ENCODE peak calls at places on chromosomes 5 and 9, in four cellular contexts. One of them, this sample, is unnamed.

GRCh38 chr9:80435591-80435990 is 863.8 kb downstream of the TLE4 start:
- DNase-seq in H9: no peak
- DNase-seq in H1: no peak
- DNase-seq in neuronal stem cell: peak; percentile 24
- DNase-seq in this sample: no peak

GRCh38 chr5:1568201-1568979 is 44.6 kb upstream of the LPCAT1 start:
- DNase-seq in H9: no peak
- DNase-seq in H1: no peak
- DNase-seq in neuronal stem cell: no peak
- DNase-seq in this sample: peak; percentile 93

GRCh38 chr5:148179234-148179824 is 11.0 kb downstream of the SPINK14 start:
- DNase-seq in H9: no peak
- DNase-seq in H1: no peak
- DNase-seq in neuronal stem cell: peak; percentile 26
- DNase-seq in this sample: peak; percentile 73

GRCh38 chr9:68780735-68781134 is 75.7 kb downstream of the PIP5K1B start:
- DNase-seq in H9: no peak
- DNase-seq in H1: no peak
- DNase-seq in neuronal stem cell: no peak
- DNase-seq in this sample: no peak

GRCh38 chr5:30894811-30895210 is 298.7 kb upstream of the CDH6 start:
- DNase-seq in H9: no peak
- DNase-seq in H1: no peak
- DNase-seq in neuronal stem cell: no peak
- DNase-seq in this sample: no peak

GRCh38 chr9:36389590-36389989 is 10.5 kb downstream of the RNF38 start:
- DNase-seq in H9: no peak
- DNase-seq in H1: no peak
- DNase-seq in neuronal stem cell: no peak
- DNase-seq in this sample: no peak

GRCh38 chr9:71876106-71876505 is 34.9 kb downstream of the ABHD17B start:
- DNase-seq in H9: no peak
- DNase-seq in H1: no peak
- DNase-seq in neuronal stem cell: no peak
- DNase-seq in this sample: no peak

GRCh38 chr5:57302164-57302563 is 128.3 kb downstream of the GPBP1 start:
- DNase-seq in H9: no peak
- DNase-seq in H1: no peak
- DNase-seq in neuronal stem cell: no peak
- DNase-seq in this sample: peak; percentile 67

DNA sequence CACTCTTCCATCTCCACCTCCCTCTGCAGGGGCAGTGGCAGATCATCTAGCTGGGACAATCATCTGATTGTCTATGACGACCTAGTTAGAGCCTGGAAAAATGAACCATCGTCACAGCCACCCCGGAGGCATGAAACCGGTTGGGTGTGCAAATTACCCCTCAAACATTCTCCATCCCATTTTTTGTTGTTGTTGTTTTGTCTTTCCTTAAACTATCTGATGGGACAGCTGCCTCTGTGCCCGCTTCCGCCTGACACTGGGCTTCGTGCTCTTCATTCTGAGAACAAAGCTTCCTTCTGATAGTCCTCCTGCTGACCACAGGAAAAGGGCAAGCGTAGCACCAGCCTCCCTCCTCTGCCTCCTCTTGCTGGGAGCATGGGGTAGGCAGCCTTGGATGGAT is 7.0 kb upstream of the NDST1 start:
- DNase-seq in H9: no peak
- DNase-seq in H1: no peak
- DNase-seq in neuronal stem cell: no peak
- DNase-seq in this sample: no peak
- H3K79me1 ChIP-seq in H9: peaks cover 10% of the 10 kb centered on the region
- H3K79me1 ChIP-seq in H1: peaks cover 36% of the 10 kb centered on the region
- H3K79me1 ChIP-seq in neuronal stem cell: peaks cover 17% of the 10 kb centered on the region
- H3K79me1 ChIP-seq in this sample: no peaks in the 10 kb centered on the region

GRCh38 chr5:150134198-150134588 is 21.5 kb downstream of the PDGFRB start:
- DNase-seq in H9: no peak
- DNase-seq in H1: no peak
- DNase-seq in neuronal stem cell: no peak
- DNase-seq in this sample: no peak
- H2BK15ac ChIP-seq in H9: no peak overlapping the region
- H2BK15ac ChIP-seq in H1: no peak overlapping the region
- H2BK15ac ChIP-seq in neuronal stem cell: no peak overlapping the region
- H2BK15ac ChIP-seq in this sample: no peak overlapping the region

DNA sequence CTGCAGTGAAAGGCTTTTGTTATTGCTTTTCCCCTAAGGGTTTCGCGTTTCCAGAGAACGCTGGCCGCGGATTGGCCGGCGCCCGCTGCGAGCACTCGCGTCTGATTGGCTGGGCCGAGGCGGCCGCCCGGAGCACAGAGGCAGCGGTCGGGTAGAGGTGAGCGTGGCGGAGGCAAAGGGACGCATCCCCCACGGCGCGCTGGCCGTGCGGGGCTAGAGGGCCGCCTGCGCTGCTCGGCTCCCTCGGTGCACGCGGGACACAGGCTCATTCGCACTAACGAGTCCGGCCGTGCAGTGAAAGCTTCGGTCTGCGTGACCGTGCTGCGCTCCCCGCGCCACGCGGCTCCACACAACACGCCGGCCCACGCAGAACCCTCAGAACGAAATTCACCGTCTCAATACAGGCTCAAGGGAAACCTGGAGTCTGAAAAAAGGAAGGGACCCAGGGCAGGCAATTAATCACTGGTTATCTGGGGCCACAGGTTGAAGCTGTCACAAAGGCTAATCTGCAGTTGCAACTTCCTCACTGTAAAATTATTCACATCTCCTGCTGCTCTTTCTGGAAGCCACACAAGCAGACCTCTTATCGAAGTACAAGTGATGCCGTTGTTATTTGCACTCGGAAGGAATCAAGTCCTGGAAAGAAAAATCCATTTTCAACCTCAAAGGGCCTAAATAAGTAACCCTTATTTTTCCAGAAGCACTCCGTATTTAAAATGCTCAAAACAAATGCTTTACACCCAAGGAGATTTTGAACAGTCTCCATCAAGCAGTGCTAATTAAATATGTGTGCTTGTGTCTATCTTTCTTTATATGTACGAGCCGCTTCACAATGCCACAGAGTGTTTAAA is 94.6 kb downstream of the ZNF608 start:
- DNase-seq in H9: peak; percentile 89
- DNase-seq in H1: peak; percentile 87
- DNase-seq in neuronal stem cell: peak; percentile 78
- DNase-seq in this sample: peak; percentile 89
- H2BK12ac ChIP-seq in H9: no peak overlapping the region
- H2BK12ac ChIP-seq in H1: peak overlapping the region; percentile 72
- H2BK12ac ChIP-seq in neuronal stem cell: no peak overlapping the region
- H2BK12ac ChIP-seq in this sample: peak overlapping the region; percentile 1

DNA sequence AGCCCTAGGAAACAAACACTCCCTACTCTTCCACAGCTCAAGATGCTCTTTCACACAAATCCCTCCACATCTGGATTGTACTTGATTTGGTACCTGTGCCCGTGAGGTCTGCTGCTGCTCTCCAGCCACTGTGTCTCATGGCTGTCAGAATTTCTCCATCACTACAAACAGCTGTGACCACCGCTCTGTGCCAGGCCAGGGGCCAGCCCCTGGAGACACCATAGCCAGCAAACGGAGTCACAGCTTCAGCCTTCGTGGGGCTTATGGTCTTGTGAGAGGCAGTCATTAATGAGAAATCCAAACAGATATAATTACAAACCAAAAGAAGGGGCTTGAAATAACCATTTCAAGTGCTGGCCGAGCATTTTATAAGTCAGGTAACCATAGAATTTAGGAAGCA is 43.6 kb downstream of the ADAM19 start:
- DNase-seq in H9: no peak
- DNase-seq in H1: no peak
- DNase-seq in neuronal stem cell: no peak
- DNase-seq in this sample: no peak
- H3K79me1 ChIP-seq in H9: no peaks in the 10 kb centered on the region
- H3K79me1 ChIP-seq in H1: no peaks in the 10 kb centered on the region
- H3K79me1 ChIP-seq in neuronal stem cell: no peaks in the 10 kb centered on the region
- H3K79me1 ChIP-seq in this sample: peaks cover 53% of the 10 kb centered on the region

This sample was measured in mesenchymal stem cell.